ENCODE peak calls at places on chromosomes 16 and 17, in nine cellular contexts. T, J, V, H, M, O, S, A and L are unnamed samples.
A peak's percentile ranks its signal among the peaks of the same experiment; 100 is the strongest.

GRCh38 chr17:74757931-74758845 is 9.8 kb downstream of the NHERF1 start:
- DNase-seq in T (no peak), J (no peak), V (no peak), H (no peak), M (no peak), O (no peak), S (no peak), A (no peak), L (peak; percentile 53)

GRCh38 chr17:27282054-27282501 is 11.8 kb upstream of the WSB1 start:
- DNase-seq in T (no peak), J (no peak), V (peak; percentile 23), H (peak; percentile 50), M (no peak), O (no peak), S (peak; percentile 98), A (no peak), L (peak; percentile 73)

GRCh38 chr16:57576429-57576870 is 34.0 kb downstream of the ADGRG5 start:
- DNase-seq in T (peak; percentile 30), J (peak; percentile 80), V (peak; percentile 84), H (peak; percentile 55), M (peak; percentile 82), O (peak; percentile 83), S (peak; percentile 64), A (peak; percentile 71), L (peak; percentile 81)

GRCh38 chr16:51524555-51525373 is 373.7 kb upstream of the SALL1 start:
- DNase-seq in T (no peak), J (no peak), V (peak; percentile 78), H (peak; percentile 75), M (no peak), O (no peak), S (peak; percentile 53), A (no peak), L (peak; percentile 71)

GRCh38 chr16:81237942-81238295 is 570 bp upstream of the BCO1 start:
- DNase-seq in T (no peak), J (no peak), V (no peak), H (no peak), M (no peak), O (no peak), S (no peak), A (no peak), L (no peak)

GRCh38 chr17:49388692-49389513 is 25.8 kb downstream of the PHB1 start:
- DNase-seq in T (no peak), J (no peak), V (peak; percentile 58), H (peak; percentile 28), M (no peak), O (no peak), S (no peak), A (no peak), L (no peak)

GRCh38 chr16:75272097-75272548 is 20.7 kb upstream of the BCAR1 start:
- DNase-seq in T (no peak), J (no peak), V (no peak), H (no peak), M (no peak), O (no peak), S (no peak), A (no peak), L (peak; percentile 46)

GRCh38 chr17:48484850-48485249 is 46.0 kb downstream of the HOXB1 start:
- DNase-seq in T (no peak), J (no peak), V (peak; percentile 55), H (peak; percentile 77), M (no peak), O (no peak), S (peak; percentile 22), A (no peak), L (peak; percentile 38)

GRCh38 chr16:4611337-4612023 is 3.2 kb downstream of the UBALD1 start:
- DNase-seq in T (no peak), J (no peak), V (peak; percentile 79), H (peak; percentile 41), M (no peak), O (no peak), S (peak; percentile 78), A (no peak), L (peak; percentile 31)

GRCh38 chr17:79654350-79654959 is 43.6 kb upstream of the RBFOX3 start:
- DNase-seq in T (no peak), J (no peak), V (no peak), H (no peak), M (no peak), O (no peak), S (no peak), A (no peak), L (no peak)

GRCh38 chr17:68197091-68197996 is 50.5 kb upstream of the AMZ2 start:
- DNase-seq in T (no peak), J (no peak), V (no peak), H (no peak), M (peak; percentile 38), O (no peak), S (no peak), A (no peak), L (no peak)

GRCh38 chr17:42924891-42925290 is 24.3 kb downstream of the G6PC1 start:
- DNase-seq in T (no peak), J (no peak), V (no peak), H (no peak), M (no peak), O (no peak), S (no peak), A (no peak), L (no peak)

GRCh38 chr16:727291-727977 is 528 bp downstream of the HAGHL start:
- DNase-seq in T (no peak), J (peak; percentile 39), V (peak; percentile 41), H (no peak), M (no peak), O (no peak), S (no peak), A (no peak), L (no peak)

GRCh38 chr16:997440-998051 is 16.0 kb downstream of the SOX8 start:
- DNase-seq in T (no peak), J (no peak), V (peak; percentile 51), H (peak; percentile 41), M (peak; percentile 46), O (no peak), S (peak; percentile 28), A (no peak), L (peak; percentile 43)

GRCh38 chr16:60945225-60945624 is 1091.0 kb downstream of the CDH8 start:
- DNase-seq in T (no peak), J (no peak), V (no peak), H (no peak), M (peak; percentile 61), O (no peak), S (no peak), A (no peak), L (peak; percentile 1)

GRCh38 chr17:44769230-44769629 is 10.4 kb downstream of the ADAM11 start:
- DNase-seq in T (no peak), J (no peak), V (no peak), H (no peak), M (no peak), O (no peak), S (no peak), A (no peak), L (no peak)

GRCh38 chr17:46853896-46854444 is 2.6 kb downstream of the WNT9B start:
- DNase-seq in T (no peak), J (no peak), V (peak; percentile 62), H (peak; percentile 52), M (no peak), O (no peak), S (peak; percentile 19), A (no peak), L (peak; percentile 37)

GRCh38 chr17:66727634-66728570 is 107.0 kb upstream of the CACNG5 start:
- DNase-seq in T (no peak), J (peak; percentile 81), V (peak; percentile 69), H (peak; percentile 50), M (peak; percentile 69), O (no peak), S (peak; percentile 38), A (peak; percentile 42), L (peak; percentile 80)

GRCh38 chr17:8315740-8316217 is 5.7 kb downstream of the ARHGEF15 start:
- DNase-seq in T (no peak), J (no peak), V (peak; percentile 40), H (no peak), M (no peak), O (no peak), S (no peak), A (no peak), L (no peak)

GRCh38 chr17:13833921-13834320 is 232.2 kb upstream of the HS3ST3A1 start:
- DNase-seq in T (no peak), J (no peak), V (no peak), H (peak; percentile 4), M (no peak), O (no peak), S (peak; percentile 3), A (no peak), L (peak; percentile 13)

GRCh38 chr17:8222630-8223355 is 12.4 kb upstream of the AURKB start:
- DNase-seq in T (peak; percentile 93), J (peak; percentile 93), V (peak; percentile 98), H (peak; percentile 93), M (peak; percentile 82), O (peak; percentile 97), S (peak; percentile 94), A (peak; percentile 97), L (peak; percentile 96)

GRCh38 chr16:88534731-88535141 is 35.5 kb upstream of the ZC3H18 start:
- DNase-seq in T (no peak), J (no peak), V (peak; percentile 72), H (peak; percentile 29), M (no peak), O (no peak), S (peak; percentile 42), A (peak; percentile 55), L (peak; percentile 67)
- H3K4me3 ChIP-seq in T (peak overlapping the region; percentile 56), J (peak overlapping the region; percentile 50), V (peak overlapping the region; percentile 31), H (peak overlapping the region; percentile 36), M (no peak overlapping the region), O (peak overlapping the region; percentile 63), S (peak overlapping the region; percentile 38), A (peak overlapping the region; percentile 65), L (peak overlapping the region; percentile 67)

DNA sequence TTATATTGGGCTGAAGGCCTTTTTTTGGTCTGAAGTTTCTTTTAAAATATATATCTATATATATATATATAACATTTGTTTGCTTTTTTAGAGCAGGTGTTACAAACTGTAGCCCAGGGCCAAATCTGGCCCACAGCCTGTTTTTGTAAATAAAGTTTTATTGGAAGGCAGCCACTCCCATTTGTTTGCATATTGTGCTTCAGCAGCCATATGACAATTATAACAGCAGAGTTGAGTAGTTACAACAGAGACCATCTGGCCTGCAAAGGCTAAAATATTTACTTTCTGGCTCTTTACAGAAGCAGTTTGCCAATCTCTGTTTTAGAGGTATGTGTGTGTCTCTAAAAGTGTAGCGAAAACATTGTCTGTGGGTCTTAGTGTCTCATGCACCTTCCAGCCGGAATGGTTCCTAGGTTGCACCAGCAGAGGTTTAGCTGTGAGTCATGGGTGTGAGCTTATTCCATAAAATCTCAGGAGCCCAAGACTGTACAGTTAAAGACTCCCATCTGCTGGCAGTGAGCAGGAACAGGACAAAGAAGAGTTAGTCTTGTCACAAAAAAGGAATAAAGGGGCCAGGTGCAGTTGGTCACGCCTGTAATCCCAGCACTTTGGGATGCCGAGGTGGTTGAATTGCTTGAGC is 23.8 kb downstream of the LCMT1 start:
- DNase-seq in T (peak; percentile 63), J (peak; percentile 63), V (peak; percentile 79), H (peak; percentile 83), M (no peak), O (no peak), S (peak; percentile 76), A (no peak), L (peak; percentile 71)
- TF ChIP-seq CTCF in T (peak; percentile 67), J (peak; percentile 35), V (peak; percentile 41), H (peak; percentile 71), M (peak; percentile 26), O (no peak), S (peak; percentile 62), A (no peak), L (peak; percentile 60)

GRCh38 chr17:2854662-2855061 is 58.4 kb downstream of the RAP1GAP2 start:
- DNase-seq in T (no peak), J (peak; percentile 37), V (peak; percentile 40), H (no peak), M (no peak), O (no peak), S (no peak), A (no peak), L (no peak)
- H3K4me3 ChIP-seq in T (peak overlapping the region; percentile 68), J (peak overlapping the region; percentile 51), V (peak overlapping the region; percentile 53), H (peak overlapping the region; percentile 89), M (peak overlapping the region; percentile 81), O (peak overlapping the region; percentile 61), S (peak overlapping the region; percentile 55), A (peak overlapping the region; percentile 43), L (no peak overlapping the region)

GRCh38 chr17:29593546-29594440 is 861 bp downstream of the ANKRD13B start:
- DNase-seq in T (no peak), J (no peak), V (peak; percentile 48), H (peak; percentile 24), M (peak; percentile 73), O (peak; percentile 63), S (no peak), A (peak; percentile 42), L (peak; percentile 42)
- TF ChIP-seq CTCF in T (peak; percentile 34), J (no peak), V (peak; percentile 25), H (peak; percentile 17), M (peak; percentile 65), O (no peak), S (peak; percentile 27), A (no peak), L (peak; percentile 45)